ENCODE peak calls at places on chromosome 5, in seven cellular contexts. L is colonic mucosa; P is iPS-NIHi11; O is GF-D8; T is HL-60; A is iris pigment epithelial cell; K is stimulated activated CD8-positive, alpha-beta memory T cell treated with anti-CD3 and anti-CD28 coated beads, Interleukin-2, amount 100 ng/mL, for 1 hour. U is an unnamed sample.

GRCh38 chr5:107388111-107388861 is 282.5 kb downstream of the EFNA5 start:
- DNase-seq in P (no peak), K (no peak), L (no peak), O (no peak), A (peak), T (no peak), U (no peak)

GRCh38 chr5:125053179-125053578 is 306.7 kb upstream of the ZNF608 start:
- DNase-seq in A (no peak), O (no peak), L (no peak), P (no peak), T (no peak), K (no peak), U (no peak)

GRCh38 chr5:136064510-136064909 is 35.7 kb downstream of the TGFBI start:
- DNase-seq in L (no peak), A (no peak), P (no peak), O (no peak), T (no peak), K (no peak), U (no peak)

GRCh38 chr5:55231476-55232193 is 1.8 kb downstream of the CCNO start:
- DNase-seq in K (no peak), L (peak), P (no peak), A (no peak), O (no peak), T (no peak), U (no peak)

GRCh38 chr5:65776707-65777141 is 54.7 kb downstream of the NLN start:
- DNase-seq in K (no peak), T (no peak), A (peak), L (no peak), O (no peak), P (no peak), U (no peak)

GRCh38 chr5:169711826-169712225 is 74.8 kb downstream of the DOCK2 start:
- DNase-seq in P (no peak), K (no peak), O (no peak), L (no peak), T (no peak), A (no peak), U (no peak)

GRCh38 chr5:72392326-72392733 is 72.2 kb downstream of the PTCD2 start:
- DNase-seq in T (no peak), P (no peak), O (no peak), K (no peak), A (peak), L (no peak), U (no peak)

GRCh38 chr5:78113689-78114088 is 180.8 kb downstream of the AP3B1 start:
- DNase-seq in L (no peak), T (no peak), P (no peak), O (no peak), A (no peak), K (no peak), U (no peak)

GRCh38 chr5:78405820-78406750 is 45.7 kb downstream of the SCAMP1 start:
- DNase-seq in A (peak), T (no peak), P (no peak), K (no peak), O (no peak), L (no peak), U (peak)

GRCh38 chr5:177399903-177400868 is at the start of gene PFN3:
- DNase-seq in K (no peak), A (peak), O (no peak), T (no peak), P (peak), L (peak), U (no peak)

GRCh38 chr5:32274548-32275420 is 38.0 kb downstream of the MTMR12 start:
- DNase-seq in L (no peak), P (no peak), A (peak), K (no peak), O (peak), T (no peak), U (no peak)

GRCh38 chr5:172288465-172288864 is 4.9 kb upstream of the UBTD2 start:
- DNase-seq in P (no peak), T (no peak), L (no peak), O (no peak), K (no peak), A (no peak), U (no peak)

GRCh38 chr5:81904166-81904565 is 67.7 kb upstream of the ATG10 start:
- DNase-seq in P (no peak), L (no peak), A (no peak), O (no peak), T (no peak), K (no peak), U (no peak)

GRCh38 chr5:151664694-151665583 is 21.8 kb downstream of the SPARC start:
- DNase-seq in O (no peak), A (no peak), P (no peak), K (no peak), T (no peak), L (peak), U (no peak)